ENCODE peak calls at places on chromosomes 12 and 14, in seven cellular contexts. One of them, this sample, is unnamed.
A peak's percentile ranks its signal among the peaks of the same experiment; 100 is the strongest.

GRCh38 chr12:1916396-1917171 is 1.9 kb downstream of the CACNA2D4 start:
- DNase-seq in brain microvascular endothelial cell: no peak
- DNase-seq in activated naive CD4-positive, alpha-beta T cell treated with anti-CD3 and anti-CD28 coated beads, Interleukin-2, amount 10 ng/mL, durations not matched to agents 7 days and 5 days: peak; percentile 15
- DNase-seq in mesendoderm: no peak
- DNase-seq in mucosa of descending colon: no peak
- DNase-seq in central memory CD8-positive, alpha-beta T cell: no peak
- DNase-seq in AG08395: peak; percentile 1
- DNase-seq in this sample: no peak

GRCh38 chr12:62346817-62347216 is 86.6 kb downstream of the USP15 start:
- DNase-seq in brain microvascular endothelial cell: no peak
- DNase-seq in activated naive CD4-positive, alpha-beta T cell treated with anti-CD3 and anti-CD28 coated beads, Interleukin-2, amount 10 ng/mL, durations not matched to agents 7 days and 5 days: no peak
- DNase-seq in mesendoderm: no peak
- DNase-seq in mucosa of descending colon: no peak
- DNase-seq in central memory CD8-positive, alpha-beta T cell: no peak
- DNase-seq in AG08395: no peak
- DNase-seq in this sample: no peak

GRCh38 chr14:69792887-69793421 is 4.1 kb downstream of the SLC10A1 start:
- DNase-seq in brain microvascular endothelial cell: no peak
- DNase-seq in activated naive CD4-positive, alpha-beta T cell treated with anti-CD3 and anti-CD28 coated beads, Interleukin-2, amount 10 ng/mL, durations not matched to agents 7 days and 5 days: no peak
- DNase-seq in mesendoderm: no peak
- DNase-seq in mucosa of descending colon: no peak
- DNase-seq in central memory CD8-positive, alpha-beta T cell: no peak
- DNase-seq in AG08395: no peak
- DNase-seq in this sample: no peak

GRCh38 chr14:103819503-103820307 is 27.7 kb downstream of the PPP1R13B start:
- DNase-seq in brain microvascular endothelial cell: no peak
- DNase-seq in activated naive CD4-positive, alpha-beta T cell treated with anti-CD3 and anti-CD28 coated beads, Interleukin-2, amount 10 ng/mL, durations not matched to agents 7 days and 5 days: no peak
- DNase-seq in mesendoderm: peak; percentile 70
- DNase-seq in mucosa of descending colon: peak; percentile 34
- DNase-seq in central memory CD8-positive, alpha-beta T cell: no peak
- DNase-seq in AG08395: peak; percentile 41
- DNase-seq in this sample: peak; percentile 85

GRCh38 chr12:113519464-113520191 is 48.0 kb upstream of the LHX5 start:
- DNase-seq in brain microvascular endothelial cell: no peak
- DNase-seq in activated naive CD4-positive, alpha-beta T cell treated with anti-CD3 and anti-CD28 coated beads, Interleukin-2, amount 10 ng/mL, durations not matched to agents 7 days and 5 days: no peak
- DNase-seq in mesendoderm: no peak
- DNase-seq in mucosa of descending colon: no peak
- DNase-seq in central memory CD8-positive, alpha-beta T cell: no peak
- DNase-seq in AG08395: no peak
- DNase-seq in this sample: no peak

GRCh38 chr12:74337951-74338350 is 199.7 kb upstream of the ATXN7L3B start:
- DNase-seq in brain microvascular endothelial cell: peak; percentile 70
- DNase-seq in activated naive CD4-positive, alpha-beta T cell treated with anti-CD3 and anti-CD28 coated beads, Interleukin-2, amount 10 ng/mL, durations not matched to agents 7 days and 5 days: no peak
- DNase-seq in mesendoderm: no peak
- DNase-seq in mucosa of descending colon: no peak
- DNase-seq in central memory CD8-positive, alpha-beta T cell: no peak
- DNase-seq in AG08395: peak; percentile 16
- DNase-seq in this sample: no peak

GRCh38 chr14:94483071-94483451 is 7.1 kb upstream of the SERPINA9 start:
- DNase-seq in brain microvascular endothelial cell: no peak
- DNase-seq in activated naive CD4-positive, alpha-beta T cell treated with anti-CD3 and anti-CD28 coated beads, Interleukin-2, amount 10 ng/mL, durations not matched to agents 7 days and 5 days: no peak
- DNase-seq in mesendoderm: no peak
- DNase-seq in mucosa of descending colon: no peak
- DNase-seq in central memory CD8-positive, alpha-beta T cell: no peak
- DNase-seq in AG08395: no peak
- DNase-seq in this sample: no peak

GRCh38 chr14:40347675-40348074 is 915.4 kb upstream of the FBXO33 start:
- DNase-seq in brain microvascular endothelial cell: no peak
- DNase-seq in activated naive CD4-positive, alpha-beta T cell treated with anti-CD3 and anti-CD28 coated beads, Interleukin-2, amount 10 ng/mL, durations not matched to agents 7 days and 5 days: no peak
- DNase-seq in mesendoderm: no peak
- DNase-seq in mucosa of descending colon: no peak
- DNase-seq in central memory CD8-positive, alpha-beta T cell: no peak
- DNase-seq in AG08395: no peak
- DNase-seq in this sample: peak; percentile 35

GRCh38 chr14:78152246-78153068 is 17.7 kb upstream of the NRXN3 start:
- DNase-seq in brain microvascular endothelial cell: no peak
- DNase-seq in activated naive CD4-positive, alpha-beta T cell treated with anti-CD3 and anti-CD28 coated beads, Interleukin-2, amount 10 ng/mL, durations not matched to agents 7 days and 5 days: no peak
- DNase-seq in mesendoderm: no peak
- DNase-seq in mucosa of descending colon: no peak
- DNase-seq in central memory CD8-positive, alpha-beta T cell: no peak
- DNase-seq in AG08395: no peak
- DNase-seq in this sample: no peak

GRCh38 chr12:12338528-12339168 is 11.4 kb downstream of the MANSC1 start:
- DNase-seq in brain microvascular endothelial cell: no peak
- DNase-seq in activated naive CD4-positive, alpha-beta T cell treated with anti-CD3 and anti-CD28 coated beads, Interleukin-2, amount 10 ng/mL, durations not matched to agents 7 days and 5 days: no peak
- DNase-seq in mesendoderm: no peak
- DNase-seq in mucosa of descending colon: no peak
- DNase-seq in central memory CD8-positive, alpha-beta T cell: no peak
- DNase-seq in AG08395: no peak
- DNase-seq in this sample: no peak

GRCh38 chr12:12645485-12645884 is 33.8 kb downstream of the CREBL2 start:
- DNase-seq in brain microvascular endothelial cell: peak; percentile 16
- DNase-seq in activated naive CD4-positive, alpha-beta T cell treated with anti-CD3 and anti-CD28 coated beads, Interleukin-2, amount 10 ng/mL, durations not matched to agents 7 days and 5 days: peak; percentile 29
- DNase-seq in mesendoderm: peak; percentile 60
- DNase-seq in mucosa of descending colon: peak; percentile 46
- DNase-seq in central memory CD8-positive, alpha-beta T cell: peak; percentile 17
- DNase-seq in AG08395: peak; percentile 33
- DNase-seq in this sample: no peak

GRCh38 chr12:6771509-6772330 is 600 bp upstream of the LAG3 start:
- DNase-seq in brain microvascular endothelial cell: no peak
- DNase-seq in activated naive CD4-positive, alpha-beta T cell treated with anti-CD3 and anti-CD28 coated beads, Interleukin-2, amount 10 ng/mL, durations not matched to agents 7 days and 5 days: no peak
- DNase-seq in mesendoderm: no peak
- DNase-seq in mucosa of descending colon: no peak
- DNase-seq in central memory CD8-positive, alpha-beta T cell: no peak
- DNase-seq in AG08395: no peak
- DNase-seq in this sample: no peak

GRCh38 chr14:30525833-30526232 is 33.1 kb upstream of the G2E3 start:
- DNase-seq in brain microvascular endothelial cell: no peak
- DNase-seq in activated naive CD4-positive, alpha-beta T cell treated with anti-CD3 and anti-CD28 coated beads, Interleukin-2, amount 10 ng/mL, durations not matched to agents 7 days and 5 days: no peak
- DNase-seq in mesendoderm: peak; percentile 7
- DNase-seq in mucosa of descending colon: no peak
- DNase-seq in central memory CD8-positive, alpha-beta T cell: no peak
- DNase-seq in AG08395: peak; percentile 3
- DNase-seq in this sample: peak; percentile 13

GRCh38 chr14:100056964-100057817 is 8.0 kb upstream of the EVL start:
- DNase-seq in brain microvascular endothelial cell: peak; percentile 35
- DNase-seq in activated naive CD4-positive, alpha-beta T cell treated with anti-CD3 and anti-CD28 coated beads, Interleukin-2, amount 10 ng/mL, durations not matched to agents 7 days and 5 days: peak; percentile 49
- DNase-seq in mesendoderm: peak; percentile 58
- DNase-seq in mucosa of descending colon: no peak
- DNase-seq in central memory CD8-positive, alpha-beta T cell: no peak
- DNase-seq in AG08395: peak; percentile 35
- DNase-seq in this sample: no peak

GRCh38 chr14:69951935-69952334 is 72.7 kb downstream of the SMOC1 start:
- DNase-seq in brain microvascular endothelial cell: no peak
- DNase-seq in activated naive CD4-positive, alpha-beta T cell treated with anti-CD3 and anti-CD28 coated beads, Interleukin-2, amount 10 ng/mL, durations not matched to agents 7 days and 5 days: no peak
- DNase-seq in mesendoderm: no peak
- DNase-seq in mucosa of descending colon: no peak
- DNase-seq in central memory CD8-positive, alpha-beta T cell: no peak
- DNase-seq in AG08395: no peak
- DNase-seq in this sample: no peak

GRCh38 chr12:129564768-129565167 is 339.1 kb downstream of the TMEM132D start:
- DNase-seq in brain microvascular endothelial cell: no peak
- DNase-seq in activated naive CD4-positive, alpha-beta T cell treated with anti-CD3 and anti-CD28 coated beads, Interleukin-2, amount 10 ng/mL, durations not matched to agents 7 days and 5 days: no peak
- DNase-seq in mesendoderm: no peak
- DNase-seq in mucosa of descending colon: no peak
- DNase-seq in central memory CD8-positive, alpha-beta T cell: no peak
- DNase-seq in AG08395: no peak
- DNase-seq in this sample: no peak

GRCh38 chr12:111126331-111126730 is 206.0 kb upstream of the MYL2 start:
- DNase-seq in brain microvascular endothelial cell: no peak
- DNase-seq in activated naive CD4-positive, alpha-beta T cell treated with anti-CD3 and anti-CD28 coated beads, Interleukin-2, amount 10 ng/mL, durations not matched to agents 7 days and 5 days: no peak
- DNase-seq in mesendoderm: no peak
- DNase-seq in mucosa of descending colon: peak; percentile 5
- DNase-seq in central memory CD8-positive, alpha-beta T cell: no peak
- DNase-seq in AG08395: no peak
- DNase-seq in this sample: peak; percentile 18

This sample was measured in ELF-1.